ENCODE peak calls at places on chromosomes 13 and 19, in four cellular contexts. One of them, this sample, is unnamed.

GRCh38 chr13:46607768-46608553 is 55.0 kb downstream of the LRCH1 start:
- DNase-seq in IMR-90: no peak
- DNase-seq in choroid plexus epithelial cell: no peak
- DNase-seq in breast epithelium: no peak
- DNase-seq in this sample: no peak

GRCh38 chr19:35352448-35353304 is 5.0 kb downstream of the FFAR1 start:
- DNase-seq in IMR-90: peak; percentile 64
- DNase-seq in choroid plexus epithelial cell: peak; percentile 91
- DNase-seq in breast epithelium: no peak
- DNase-seq in this sample: peak; percentile 52

GRCh38 chr13:99307247-99307646 is at the start of gene GPR183:
- DNase-seq in choroid plexus epithelial cell: no peak
- DNase-seq in IMR-90: peak; percentile 43
- DNase-seq in breast epithelium: no peak
- DNase-seq in this sample: no peak

GRCh38 chr13:53783466-53783865 is 754.9 kb downstream of the OLFM4 start:
- DNase-seq in IMR-90: no peak
- DNase-seq in breast epithelium: no peak
- DNase-seq in choroid plexus epithelial cell: no peak
- DNase-seq in this sample: no peak

GRCh38 chr13:112819816-112820215 is 130.0 kb downstream of the ATP11A start:
- DNase-seq in breast epithelium: no peak
- DNase-seq in IMR-90: no peak
- DNase-seq in choroid plexus epithelial cell: no peak
- DNase-seq in this sample: no peak

GRCh38 chr13:46860734-46861133 is 36.1 kb downstream of the HTR2A start:
- DNase-seq in breast epithelium: no peak
- DNase-seq in IMR-90: no peak
- DNase-seq in choroid plexus epithelial cell: no peak
- DNase-seq in this sample: no peak

GRCh38 chr19:48678201-48678600 is 5.4 kb upstream of the NTN5 start:
- DNase-seq in breast epithelium: no peak
- DNase-seq in choroid plexus epithelial cell: no peak
- DNase-seq in IMR-90: no peak
- DNase-seq in this sample: no peak

GRCh38 chr13:27442071-27442647 is 8.2 kb downstream of the MTIF3 start:
- DNase-seq in IMR-90: no peak
- DNase-seq in breast epithelium: no peak
- DNase-seq in choroid plexus epithelial cell: no peak
- DNase-seq in this sample: no peak

GRCh38 chr19:28539759-28540158 is 673.2 kb downstream of the UQCRFS1 start:
- DNase-seq in breast epithelium: no peak
- DNase-seq in choroid plexus epithelial cell: no peak
- DNase-seq in IMR-90: no peak
- DNase-seq in this sample: no peak

GRCh38 chr13:113664751-113665581 is 2.1 kb upstream of the GRK1 start:
- DNase-seq in breast epithelium: no peak
- DNase-seq in choroid plexus epithelial cell: no peak
- DNase-seq in IMR-90: no peak
- DNase-seq in this sample: no peak

GRCh38 chr19:36916991-36917390 is 859 bp downstream of the ZNF568 start:
- DNase-seq in choroid plexus epithelial cell: peak; percentile 55
- DNase-seq in IMR-90: peak; percentile 33
- DNase-seq in breast epithelium: no peak
- DNase-seq in this sample: no peak

GRCh38 chr13:97454699-97455098 is 20.7 kb downstream of the RAP2A start:
- DNase-seq in breast epithelium: no peak
- DNase-seq in choroid plexus epithelial cell: no peak
- DNase-seq in IMR-90: no peak
- DNase-seq in this sample: no peak

GRCh38 chr13:99215466-99215865 is 14.8 kb downstream of the UBAC2 start:
- DNase-seq in choroid plexus epithelial cell: no peak
- DNase-seq in breast epithelium: no peak
- DNase-seq in IMR-90: no peak
- DNase-seq in this sample: no peak

GRCh38 chr13:96417956-96418355 is 328.0 kb downstream of the HS6ST3 start:
- DNase-seq in choroid plexus epithelial cell: no peak
- DNase-seq in breast epithelium: no peak
- DNase-seq in IMR-90: no peak
- DNase-seq in this sample: no peak

GRCh38 chr13:41821195-41821594 is 139.7 kb downstream of the VWA8 start:
- DNase-seq in breast epithelium: no peak
- DNase-seq in choroid plexus epithelial cell: no peak
- DNase-seq in IMR-90: no peak
- DNase-seq in this sample: no peak

GRCh38 chr19:53868091-53868891 is 608 bp downstream of the MYADM start:
- DNase-seq in choroid plexus epithelial cell: peak; percentile 71
- DNase-seq in breast epithelium: peak; percentile 66
- DNase-seq in IMR-90: peak; percentile 42
- DNase-seq in this sample: peak; percentile 83

GRCh38 chr19:55390461-55390880 is 4.7 kb downstream of the RPL28 start:
- DNase-seq in choroid plexus epithelial cell: peak; percentile 88
- DNase-seq in breast epithelium: no peak
- DNase-seq in IMR-90: no peak
- DNase-seq in this sample: no peak

GRCh38 chr13:102318233-102318632 is 83.6 kb downstream of the FGF14 start:
- DNase-seq in IMR-90: no peak
- DNase-seq in choroid plexus epithelial cell: no peak
- DNase-seq in breast epithelium: no peak
- DNase-seq in this sample: no peak

GRCh38 chr13:50400930-50401553 is 385.8 kb downstream of the KCNRG start:
- DNase-seq in choroid plexus epithelial cell: peak; percentile 83
- DNase-seq in breast epithelium: no peak
- DNase-seq in IMR-90: peak; percentile 92
- DNase-seq in this sample: peak; percentile 70

GRCh38 chr13:43758834-43759233 is 27.9 kb downstream of the ENOX1 start:
- DNase-seq in breast epithelium: no peak
- DNase-seq in choroid plexus epithelial cell: no peak
- DNase-seq in IMR-90: no peak
- DNase-seq in this sample: no peak

GRCh38 chr19:8846819-8847218 is 14.6 kb downstream of the MBD3L1 start:
- DNase-seq in choroid plexus epithelial cell: no peak
- DNase-seq in breast epithelium: no peak
- DNase-seq in IMR-90: no peak
- DNase-seq in this sample: no peak

GRCh38 chr13:52159159-52159982 is at the start of gene NEK3:
- DNase-seq in choroid plexus epithelial cell: peak; percentile 71
- DNase-seq in IMR-90: peak; percentile 56
- DNase-seq in breast epithelium: peak; percentile 30
- DNase-seq in this sample: peak; percentile 75
- H3K4me3 ChIP-seq in choroid plexus epithelial cell: peak within 1 kb of the TSS; percentile 83
- H3K4me3 ChIP-seq in IMR-90: peak within 1 kb of the TSS; percentile 82
- H3K4me3 ChIP-seq in breast epithelium: peak within 1 kb of the TSS; percentile 96
- H3K4me3 ChIP-seq in this sample: peak within 1 kb of the TSS; percentile 73

DNA sequence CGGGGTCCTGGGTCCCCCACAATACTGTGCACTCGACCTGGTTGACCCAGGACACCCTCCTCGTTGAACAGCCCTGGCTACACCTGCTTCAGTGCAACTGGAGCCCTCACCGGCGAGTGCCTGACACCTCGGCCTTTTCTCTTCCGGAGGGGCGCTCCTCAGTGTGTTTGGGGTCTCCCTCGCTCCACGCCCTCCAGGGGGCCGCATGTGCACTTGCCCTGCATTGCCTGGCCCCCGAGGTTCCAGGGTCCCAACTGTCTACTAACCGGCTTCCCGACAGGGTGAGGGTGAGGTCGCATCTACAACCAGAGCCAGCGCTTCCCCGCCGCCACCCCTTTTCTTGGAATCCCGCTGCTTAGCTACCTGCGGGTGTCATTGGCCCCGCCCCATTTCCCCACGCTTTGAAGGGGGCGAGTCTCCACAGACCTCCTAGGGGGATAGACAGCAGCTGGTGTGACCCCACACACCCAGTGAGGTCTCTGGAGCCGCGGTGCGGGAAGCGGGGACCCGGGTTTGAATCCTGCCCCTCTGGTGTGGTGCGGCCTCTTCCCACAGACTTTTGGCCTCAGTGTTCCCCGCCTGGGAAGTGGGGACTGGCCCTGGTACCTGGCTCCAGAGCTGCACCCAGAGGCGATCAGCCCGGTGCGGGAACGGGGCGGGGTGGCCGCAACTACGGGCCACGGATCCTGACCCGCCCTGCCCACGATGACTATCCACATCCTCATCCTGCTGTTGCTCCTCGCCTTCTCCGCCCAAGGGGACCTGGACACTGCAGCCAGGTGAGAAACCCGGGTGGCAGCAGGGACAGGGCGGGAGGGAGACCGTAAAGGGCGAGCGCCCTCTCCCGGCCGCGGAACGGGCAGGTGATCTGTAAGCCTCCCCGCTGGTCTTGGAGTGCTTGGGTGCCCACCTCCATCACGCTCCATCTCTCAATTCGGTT is at the start of gene ADM5:
- DNase-seq in breast epithelium: peak; percentile 50
- DNase-seq in IMR-90: no peak
- DNase-seq in choroid plexus epithelial cell: no peak
- DNase-seq in this sample: no peak
- H3K4me3 ChIP-seq in breast epithelium: peak within 1 kb of the TSS; percentile 58
- H3K4me3 ChIP-seq in IMR-90: peak within 1 kb of the TSS; percentile 69
- H3K4me3 ChIP-seq in choroid plexus epithelial cell: peak within 1 kb of the TSS; percentile 50
- H3K4me3 ChIP-seq in this sample: no peak within 1 kb of the TSS

DNA sequence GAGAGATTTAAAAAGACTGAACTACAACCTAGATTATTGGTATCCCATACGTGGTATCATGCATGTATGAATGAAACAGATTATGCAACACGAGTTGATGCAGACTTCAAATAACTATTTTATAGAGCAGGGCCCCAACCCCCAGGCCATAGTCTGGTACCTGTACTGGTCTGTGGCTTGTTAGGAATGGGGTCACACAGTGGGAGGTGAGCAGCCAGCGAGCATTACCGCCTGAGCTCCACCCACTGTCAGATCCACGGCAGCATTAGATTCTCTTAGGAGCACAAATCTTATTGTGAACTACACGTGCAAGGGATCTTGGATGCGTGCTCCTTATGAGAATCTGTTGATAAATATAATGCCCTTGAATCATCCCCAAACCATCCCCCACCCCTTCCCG is 320.2 kb downstream of the TBC1D4 start:
- DNase-seq in IMR-90: no peak
- DNase-seq in choroid plexus epithelial cell: no peak
- DNase-seq in breast epithelium: no peak
- DNase-seq in this sample: no peak
- H3K4me3 ChIP-seq in IMR-90: no peak overlapping the region
- H3K4me3 ChIP-seq in choroid plexus epithelial cell: no peak overlapping the region
- H3K4me3 ChIP-seq in breast epithelium: no peak overlapping the region
- H3K4me3 ChIP-seq in this sample: no peak overlapping the region

GRCh38 chr19:46785980-46786235 is 2.5 kb downstream of the SLC1A5 start:
- DNase-seq in breast epithelium: no peak
- DNase-seq in IMR-90: no peak
- DNase-seq in choroid plexus epithelial cell: no peak
- DNase-seq in this sample: no peak

GRCh38 chr19:46782355-46783019 is 5.9 kb downstream of the SLC1A5 start:
- DNase-seq in breast epithelium: no peak
- DNase-seq in choroid plexus epithelial cell: no peak
- DNase-seq in IMR-90: no peak
- DNase-seq in this sample: no peak

GRCh38 chr19:46785054-46785979 is 3.1 kb downstream of the SLC1A5 start:
- DNase-seq in breast epithelium: no peak
- DNase-seq in IMR-90: peak; percentile 38
- DNase-seq in choroid plexus epithelial cell: peak; percentile 9
- DNase-seq in this sample: peak; percentile 56

GRCh38 chr19:46784262-46785053 is 3.9 kb downstream of the SLC1A5 start:
- DNase-seq in breast epithelium: peak; percentile 69
- DNase-seq in IMR-90: peak; percentile 95
- DNase-seq in choroid plexus epithelial cell: peak; percentile 93
- DNase-seq in this sample: peak; percentile 98

DNA sequence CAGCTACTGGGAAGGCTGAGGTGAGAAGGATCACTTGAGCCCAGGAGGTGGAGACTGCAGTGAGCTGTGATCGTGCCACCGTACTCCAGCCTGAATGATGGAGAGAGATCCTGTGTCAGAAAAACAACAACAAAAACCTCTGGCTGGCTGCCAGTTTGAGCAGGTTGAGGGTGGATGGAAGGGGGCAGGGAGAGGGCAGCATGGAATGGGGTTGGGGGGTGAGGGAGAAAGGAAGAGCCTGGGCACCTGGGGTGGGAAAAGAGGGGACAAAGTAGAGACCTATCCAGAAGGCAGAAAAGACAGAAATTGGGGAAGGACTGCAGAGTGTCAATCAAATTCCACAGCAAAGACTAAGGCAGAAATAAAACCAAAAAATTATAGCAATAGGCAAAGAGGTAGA is 4.7 kb downstream of the SLC1A5 start:
- DNase-seq in breast epithelium: no peak
- DNase-seq in IMR-90: no peak
- DNase-seq in choroid plexus epithelial cell: no peak
- DNase-seq in this sample: no peak
- H3K4me3 ChIP-seq in breast epithelium: peak overlapping the region; percentile 95
- H3K4me3 ChIP-seq in IMR-90: peak overlapping the region; percentile 36
- H3K4me3 ChIP-seq in choroid plexus epithelial cell: peak overlapping the region; percentile 86
- H3K4me3 ChIP-seq in this sample: peak overlapping the region; percentile 79

DNA sequence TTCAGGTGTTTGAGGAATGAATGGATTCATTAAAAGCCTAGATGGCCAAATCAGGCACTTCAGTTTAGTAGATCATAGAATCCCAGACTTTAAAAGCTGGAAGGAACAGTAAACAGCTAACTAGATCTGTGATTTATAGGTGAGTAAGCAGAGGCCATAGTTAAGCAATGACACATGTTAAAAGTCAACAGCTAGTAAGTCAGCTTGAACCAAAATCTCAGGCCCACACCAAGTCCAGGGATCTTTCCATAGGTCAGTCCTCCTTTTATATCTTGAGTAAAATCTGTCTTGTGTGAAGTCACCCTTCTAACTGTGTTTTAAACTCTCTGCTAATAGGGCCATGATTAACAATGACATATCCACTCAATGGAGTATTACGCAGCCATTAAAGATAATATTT is 275.5 kb upstream of the SOX21 start:
- DNase-seq in breast epithelium: no peak
- DNase-seq in choroid plexus epithelial cell: no peak
- DNase-seq in IMR-90: no peak
- DNase-seq in this sample: no peak
- H3K4me3 ChIP-seq in breast epithelium: no peak overlapping the region
- H3K4me3 ChIP-seq in choroid plexus epithelial cell: no peak overlapping the region
- H3K4me3 ChIP-seq in IMR-90: no peak overlapping the region
- H3K4me3 ChIP-seq in this sample: no peak overlapping the region

DNA sequence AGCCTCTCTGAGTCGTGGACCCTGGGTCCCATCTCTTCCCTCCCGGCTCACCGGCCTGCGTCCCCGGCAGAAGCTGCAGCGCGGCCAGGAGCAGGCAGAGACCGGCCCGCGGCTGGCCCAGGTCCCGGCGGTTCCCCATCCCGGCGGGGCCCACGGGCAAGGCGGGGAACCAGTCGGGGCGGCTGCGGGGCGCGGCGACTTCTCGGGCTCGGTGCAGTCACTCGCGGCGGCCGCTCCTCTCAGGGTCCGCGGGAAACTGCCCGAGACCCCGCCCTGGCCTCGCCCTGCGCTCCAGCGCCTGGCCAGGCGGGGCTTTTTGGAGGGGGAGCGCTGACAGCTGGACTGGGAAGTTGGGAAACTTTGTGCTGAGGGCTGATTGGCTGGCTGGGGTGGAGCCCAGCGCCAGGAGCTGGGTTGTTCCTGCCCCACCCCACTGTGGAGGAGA is at the start of gene COL5A3:
- DNase-seq in choroid plexus epithelial cell: peak; percentile 18
- DNase-seq in IMR-90: peak; percentile 58
- DNase-seq in breast epithelium: no peak
- DNase-seq in this sample: peak; percentile 73
- H3K4me3 ChIP-seq in choroid plexus epithelial cell: peak within 1 kb of the TSS; percentile 22
- H3K4me3 ChIP-seq in IMR-90: peak within 1 kb of the TSS; percentile 35
- H3K4me3 ChIP-seq in breast epithelium: peak within 1 kb of the TSS; percentile 51
- H3K4me3 ChIP-seq in this sample: peak within 1 kb of the TSS; percentile 45

This sample was measured in MG63.